ENCODE peak calls at places on chromosomes 16 and 17, in seven cellular contexts. G is activated effector memory CD4-positive, alpha-beta T cell treated with anti-CD3 and anti-CD28 coated beads, Interleukin-2, amount 50 U/mL, for 16 hours; U is stimulated activated effector memory CD8-positive, alpha-beta T cell treated with anti-CD3 and anti-CD28 coated beads, Interleukin-12 subunit alpha, Interleukin-12 subunit beta, amount 100 ng/mL, for 72 hours; P is stimulated activated CD4-positive, alpha-beta T cell treated with anti-CD3 and anti-CD28 coated beads, Interleukin-4, amount 100 ng/mL, for 4 hours; I is EL; Y is cardiac fibroblast; D is germinal center. Q is an unnamed sample.

GRCh38 chr17:42055496-42055895 is 5.1 kb upstream of the C17orf113 start:
- DNase-seq in G (no peak), U (no peak), P (no peak), I (peak), Y (no peak), D (no peak), Q (no peak)

GRCh38 chr16:84451781-84452180 is 52.7 kb downstream of the MEAK7 start:
- DNase-seq in G (peak), U (no peak), P (no peak), I (no peak), Y (no peak), D (no peak), Q (no peak)

GRCh38 chr16:66824006-66824405 is 6.8 kb downstream of the NAE1 start:
- DNase-seq in G (no peak), U (no peak), P (no peak), I (no peak), Y (peak), D (no peak), Q (no peak)

GRCh38 chr16:17273142-17273561 is 197.6 kb downstream of the XYLT1 start:
- DNase-seq in G (peak), U (peak), P (no peak), I (peak), Y (peak), D (no peak), Q (no peak)

GRCh38 chr17:2054262-2054739 is 602 bp upstream of the HIC1 start:
- DNase-seq in G (peak), U (peak), P (peak), I (peak), Y (peak), D (no peak), Q (no peak)

GRCh38 chr16:58679763-58680162 is 4.8 kb downstream of the SLC38A7 start:
- DNase-seq in G (no peak), U (no peak), P (no peak), I (no peak), Y (no peak), D (no peak), Q (no peak)

GRCh38 chr16:23104032-23104955 is 45.0 kb downstream of the USP31 start:
- DNase-seq in G (no peak), U (no peak), P (no peak), I (no peak), Y (no peak), D (no peak), Q (no peak)

GRCh38 chr17:35235289-35235688 is 7.6 kb upstream of the SLFN5 start:
- DNase-seq in G (no peak), U (no peak), P (no peak), I (no peak), Y (no peak), D (no peak), Q (no peak)

GRCh38 chr16:73010150-73010676 is 37.7 kb downstream of the ZFHX3 start:
- DNase-seq in G (peak), U (no peak), P (no peak), I (no peak), Y (no peak), D (no peak), Q (no peak)

GRCh38 chr17:41540921-41541625 is 13.0 kb upstream of the KRT19 start:
- DNase-seq in G (no peak), U (no peak), P (no peak), I (no peak), Y (no peak), D (no peak), Q (no peak)

GRCh38 chr16:54930034-54930938 is at the start of gene IRX5:
- DNase-seq in G (peak), U (no peak), P (peak), I (peak), Y (peak), D (no peak), Q (no peak)

GRCh38 chr17:40551091-40551873 is 14.0 kb downstream of the CCR7 start:
- DNase-seq in G (peak), U (no peak), P (no peak), I (peak), Y (peak), D (no peak), Q (no peak)

GRCh38 chr17:38883592-38884526 is 14.0 kb downstream of the LASP1 start:
- DNase-seq in G (no peak), U (no peak), P (no peak), I (no peak), Y (peak), D (no peak), Q (no peak)

Q was measured in naive B cell.